ENCODE peak calls at places on chromosomes 12 and 14, in six cellular contexts. Q is HFFc6, X is heart right ventricle, M is mammary epithelial cell, C is progenitor cell of endocrine pancreas, H is lower leg skin. E is an unnamed sample.

GRCh38 chr12:62407587-62407986 is 59.0 kb upstream of the MON2 start:
- DNase-seq in Q (no peak), X (no peak), M (no peak), C (no peak), H (no peak), E (no peak)

GRCh38 chr14:32102152-32102787 is 25.2 kb downstream of the ARHGAP5 start:
- DNase-seq in Q (peak), X (no peak), M (no peak), C (no peak), H (no peak), E (no peak)

GRCh38 chr12:27711312-27711682 is 665 bp downstream of the MRPS35 start:
- DNase-seq in Q (no peak), X (no peak), M (peak), C (no peak), H (no peak), E (no peak)

GRCh38 chr12:4203772-4204376 is 69.7 kb upstream of the CCND2 start:
- DNase-seq in Q (no peak), X (no peak), M (no peak), C (peak), H (no peak), E (no peak)

GRCh38 chr14:58071341-58071740 is 80.7 kb downstream of the ARMH4 start:
- DNase-seq in Q (no peak), X (no peak), M (no peak), C (no peak), H (no peak), E (no peak)

GRCh38 chr14:63421226-63421625 is 102.5 kb upstream of the GPHB5 start:
- DNase-seq in Q (no peak), X (no peak), M (no peak), C (no peak), H (no peak), E (no peak)

GRCh38 chr12:42356344-42356743 is 30.4 kb downstream of the PPHLN1 start:
- DNase-seq in Q (no peak), X (no peak), M (no peak), C (no peak), H (no peak), E (no peak)

GRCh38 chr12:110109037-110109836 is 14.9 kb upstream of the IFT81 start:
- DNase-seq in Q (peak), X (peak), M (peak), C (no peak), H (peak), E (peak)

GRCh38 chr12:97659117-97659880 is 196.7 kb downstream of the RMST start:
- DNase-seq in Q (no peak), X (no peak), M (no peak), C (no peak), H (no peak), E (no peak)

GRCh38 chr12:55724226-55724939 is 4.2 kb downstream of the RDH5 start:
- DNase-seq in Q (peak), X (peak), M (peak), C (no peak), H (peak), E (peak)

GRCh38 chr12:12983420-12984035 is 16.5 kb downstream of the HEBP1 start:
- DNase-seq in Q (peak), X (no peak), M (peak), C (no peak), H (no peak), E (no peak)

GRCh38 chr14:24367506-24368214 is at the start of gene NFATC4:
- DNase-seq in Q (peak), X (peak), M (no peak), C (peak), H (peak), E (peak)

GRCh38 chr12:115934877-115935276 is 342.6 kb downstream of the MED13L start:
- DNase-seq in Q (no peak), X (no peak), M (no peak), C (no peak), H (no peak), E (no peak)

GRCh38 chr12:94762259-94762942 is 112.0 kb upstream of the TMCC3 start:
- DNase-seq in Q (no peak), X (no peak), M (peak), C (no peak), H (no peak), E (no peak)

GRCh38 chr14:100982764-100983163 is 79.2 kb upstream of the RTL1 start:
- DNase-seq in Q (peak), X (no peak), M (peak), C (no peak), H (no peak), E (no peak)

GRCh38 chr12:132558861-132559623 is 51.3 kb downstream of the LRCOL1 start:
- DNase-seq in Q (no peak), X (no peak), M (no peak), C (no peak), H (no peak), E (no peak)

GRCh38 chr12:81295286-81295685 is 217.4 kb downstream of the ACSS3 start:
- DNase-seq in Q (no peak), X (no peak), M (no peak), C (no peak), H (no peak), E (no peak)

GRCh38 chr14:90467501-90467900 is 70.7 kb downstream of the CALM1 start:
- DNase-seq in Q (no peak), X (no peak), M (no peak), C (no peak), H (no peak), E (no peak)

GRCh38 chr12:122318607-122319311 is 52.5 kb upstream of the VPS33A start:
- DNase-seq in Q (peak), X (no peak), M (no peak), C (no peak), H (peak), E (no peak)

GRCh38 chr14:104341532-104342434 is 203.4 kb downstream of the KIF26A start:
- DNase-seq in Q (no peak), X (peak), M (no peak), C (peak), H (peak), E (no peak)

GRCh38 chr12:76244298-76244697 is 103.9 kb downstream of the BBS10 start:
- DNase-seq in Q (no peak), X (no peak), M (no peak), C (no peak), H (no peak), E (no peak)

GRCh38 chr12:26058308-26058707 is 66.5 kb downstream of the BHLHE41 start:
- DNase-seq in Q (no peak), X (no peak), M (no peak), C (no peak), H (no peak), E (no peak)

GRCh38 chr14:61409782-61410181 is 88.4 kb downstream of the PRKCH start:
- DNase-seq in Q (no peak), X (no peak), M (no peak), C (no peak), H (no peak), E (no peak)

GRCh38 chr12:99977550-99977949 is 7.2 kb downstream of the ANKS1B start:
- DNase-seq in Q (no peak), X (no peak), M (no peak), C (no peak), H (no peak), E (no peak)

GRCh38 chr14:99604766-99605298 is 825 bp upstream of the CCDC85C start:
- DNase-seq in Q (no peak), X (peak), M (peak), C (peak), H (no peak), E (no peak)

GRCh38 chr12:122961551-122962329 is 4.5 kb downstream of the ABCB9 start:
- DNase-seq in Q (no peak), X (no peak), M (no peak), C (no peak), H (no peak), E (no peak)

DNA sequence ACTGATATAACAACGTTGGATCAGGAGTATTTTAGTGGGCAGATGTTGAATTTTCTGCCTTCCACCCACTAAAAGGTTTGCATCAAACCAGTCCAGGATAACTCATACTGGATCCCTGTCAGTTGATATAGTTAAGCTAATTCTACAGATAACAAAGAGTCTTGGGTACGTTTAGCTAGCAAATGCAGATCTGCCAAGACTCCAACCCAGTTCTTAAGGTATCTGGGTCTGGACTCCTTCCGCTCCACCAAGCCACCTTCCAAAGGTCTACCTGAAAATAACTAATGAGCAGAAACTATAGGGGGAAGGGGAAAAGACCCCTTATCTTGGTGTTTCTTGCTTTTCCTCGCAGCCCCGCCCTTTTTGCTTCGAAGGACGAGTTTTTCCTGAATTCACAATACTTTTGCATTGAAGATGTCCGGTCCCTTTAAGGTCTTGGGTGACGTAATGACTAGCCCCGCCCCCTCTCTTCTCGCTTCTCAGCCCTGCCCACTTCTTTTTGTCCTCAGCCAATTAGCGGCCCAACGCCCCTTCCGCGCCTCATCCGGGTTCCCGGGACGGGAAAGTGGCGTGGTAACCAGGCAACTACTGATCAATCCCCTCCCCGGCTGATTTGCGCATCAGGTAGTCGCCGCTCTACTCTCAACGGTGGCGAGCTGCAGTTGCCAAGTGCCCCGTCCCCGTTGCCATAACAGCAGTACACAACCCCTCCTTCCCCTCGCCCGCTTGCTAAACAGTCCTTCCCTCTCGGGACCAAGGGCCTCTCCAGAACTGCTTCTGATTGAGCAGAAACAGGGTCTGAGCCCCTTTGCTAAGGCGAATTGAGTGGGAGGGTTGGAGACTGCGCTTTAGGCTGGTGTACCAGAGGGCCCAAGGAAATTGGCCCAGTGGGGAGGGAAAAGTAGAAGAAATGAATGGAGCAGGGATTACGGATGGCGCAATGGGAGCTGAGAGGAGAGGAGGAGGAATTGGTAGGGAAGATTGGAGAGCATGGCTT is at the start of gene LRRC23:
- DNase-seq in Q (peak), X (peak), M (peak), C (peak), H (peak), E (peak)
- TF ChIP-seq CTCF in Q (no peak), X (no peak), M (no peak), C (no peak), H (no peak), E (no peak)

DNA sequence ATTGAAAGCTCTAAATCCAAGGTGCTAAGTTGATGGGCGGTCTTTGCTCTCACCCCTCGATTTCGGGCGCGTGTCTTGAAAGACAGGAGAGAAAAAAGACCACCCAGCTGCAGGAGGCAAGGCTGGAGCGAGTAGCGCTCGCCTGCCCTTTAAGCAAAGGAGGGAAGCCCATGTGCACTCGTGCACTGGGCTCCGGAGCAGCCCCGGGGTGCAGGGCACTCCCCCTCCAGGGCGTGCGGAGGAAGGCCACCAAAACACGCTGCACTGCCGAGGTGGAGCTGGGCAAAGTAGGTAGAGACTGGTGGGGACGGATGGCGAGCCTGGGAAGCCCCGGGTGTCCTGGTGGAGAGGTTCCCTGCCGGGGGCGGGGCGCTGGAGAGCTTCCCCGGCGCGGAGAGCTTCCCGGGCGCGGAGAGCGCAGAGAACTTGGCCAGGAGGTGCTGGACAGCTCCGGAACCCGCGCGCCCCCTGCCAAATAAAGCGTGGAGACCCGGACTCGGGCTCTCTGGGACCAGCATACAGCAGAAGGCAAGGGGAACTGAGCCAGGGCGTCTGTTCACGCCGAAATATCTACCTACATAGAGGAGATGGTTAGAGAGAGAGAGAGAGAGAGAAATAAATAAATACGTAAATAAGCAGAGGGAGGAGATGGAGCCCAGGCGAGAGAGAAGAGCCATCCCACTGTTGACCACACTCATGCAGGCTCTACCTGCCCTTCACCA is 600 bp upstream of the NELL2 start:
- DNase-seq in Q (no peak), X (peak), M (peak), C (peak), H (no peak), E (no peak)
- TF ChIP-seq CTCF in Q (no peak), X (no peak), M (no peak), C (peak), H (no peak), E (no peak)

DNA sequence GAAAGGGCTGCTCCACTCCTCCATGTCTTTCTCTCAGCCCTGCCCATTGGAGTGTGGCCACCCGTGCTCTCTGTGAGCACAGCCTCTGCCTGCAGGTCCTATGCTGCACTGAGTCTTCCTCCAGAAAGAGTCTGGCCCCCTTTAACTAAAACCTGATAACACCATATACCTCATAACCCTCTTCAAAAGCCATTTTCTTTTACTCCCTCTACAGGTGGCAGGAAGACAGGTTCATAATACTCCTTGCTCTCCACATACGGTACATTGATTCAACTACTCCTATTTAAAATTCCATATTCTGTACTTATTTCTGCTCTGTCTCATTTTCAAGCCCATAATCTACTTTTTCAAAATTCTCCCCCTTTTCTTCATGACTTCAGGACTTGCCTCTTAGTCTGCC is 144.0 kb downstream of the HELB start:
- DNase-seq in Q (no peak), X (no peak), M (no peak), C (no peak), H (no peak), E (no peak)
- TF ChIP-seq CTCF in Q (no peak), X (no peak), M (no peak), C (no peak), H (no peak), E (no peak)

DNA sequence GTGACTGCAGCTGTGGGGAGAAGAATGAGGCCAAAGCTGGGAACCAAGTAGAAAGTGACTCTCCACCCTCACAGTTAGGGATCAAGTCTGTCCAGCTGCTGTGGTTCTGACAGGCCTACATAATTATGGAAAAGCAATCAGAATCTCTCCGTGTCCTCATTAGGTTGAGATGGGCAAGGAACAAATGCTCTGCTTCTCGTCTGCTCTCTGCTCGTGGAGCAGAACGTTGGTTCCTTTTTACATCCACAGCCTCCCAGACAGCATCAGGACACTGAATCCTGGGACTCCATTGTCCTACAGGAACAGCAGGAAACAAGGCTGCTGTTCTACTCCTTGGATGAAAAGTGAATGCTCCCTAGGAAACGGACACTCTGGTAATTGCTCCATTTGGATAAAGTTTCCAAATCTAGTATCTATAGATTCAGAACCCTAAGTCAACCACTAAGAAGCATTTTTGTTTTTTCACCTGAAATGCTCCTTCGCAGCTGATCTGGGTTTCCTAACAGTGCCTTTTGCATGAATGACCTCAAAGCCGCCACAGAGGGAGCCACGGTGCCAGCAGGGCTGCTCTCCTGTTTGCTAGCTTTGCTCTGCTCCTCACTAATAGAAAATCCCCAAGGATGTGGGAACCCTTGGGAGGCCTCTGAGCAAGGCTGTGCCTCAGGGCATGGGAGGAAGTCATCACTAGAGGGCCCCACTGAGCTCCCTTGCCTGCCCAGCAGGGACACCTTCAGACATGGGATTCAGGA is 102.0 kb downstream of the EGLN3 start:
- DNase-seq in Q (peak), X (peak), M (peak), C (peak), H (no peak), E (peak)
- TF ChIP-seq CTCF in Q (peak), X (peak), M (peak), C (peak), H (no peak), E (peak)